ENCODE peak calls at places on chromosomes 7 and 10, in four cellular contexts. One of them, this sample, is unnamed.

GRCh38 chr7:112504093-112504695 is 23.4 kb downstream of the LSMEM1 start:
- DNase-seq in NB4: no peak
- DNase-seq in A549: no peak
- DNase-seq in fibroblast of villous mesenchyme: no peak
- DNase-seq in this sample: no peak

GRCh38 chr10:124366343-124366742 is 52.4 kb downstream of the OAT start:
- DNase-seq in A549: no peak
- DNase-seq in NB4: no peak
- DNase-seq in fibroblast of villous mesenchyme: no peak
- DNase-seq in this sample: no peak

GRCh38 chr10:110313674-110314073 is 9.0 kb upstream of the SMNDC1 start:
- DNase-seq in fibroblast of villous mesenchyme: no peak
- DNase-seq in NB4: no peak
- DNase-seq in A549: no peak
- DNase-seq in this sample: no peak

GRCh38 chr7:94295805-94296204 is 98.9 kb upstream of the COL1A2 start:
- DNase-seq in A549: peak
- DNase-seq in fibroblast of villous mesenchyme: peak
- DNase-seq in NB4: no peak
- DNase-seq in this sample: no peak

GRCh38 chr7:30147223-30147622 is 12.4 kb downstream of the MTURN start:
- DNase-seq in NB4: peak
- DNase-seq in A549: no peak
- DNase-seq in fibroblast of villous mesenchyme: no peak
- DNase-seq in this sample: no peak

GRCh38 chr10:79252450-79252849 is 94.8 kb upstream of the PPIF start:
- DNase-seq in fibroblast of villous mesenchyme: no peak
- DNase-seq in A549: no peak
- DNase-seq in NB4: no peak
- DNase-seq in this sample: no peak

GRCh38 chr10:73529089-73529832 is 33.4 kb upstream of the PPP3CB start:
- DNase-seq in fibroblast of villous mesenchyme: peak
- DNase-seq in A549: peak
- DNase-seq in NB4: peak
- DNase-seq in this sample: peak

GRCh38 chr7:22651534-22652243 is 75.3 kb upstream of the IL6 start:
- DNase-seq in fibroblast of villous mesenchyme: no peak
- DNase-seq in A549: peak
- DNase-seq in NB4: no peak
- DNase-seq in this sample: no peak

GRCh38 chr10:87836098-87836497 is 18.1 kb upstream of the ATAD1 start:
- DNase-seq in NB4: no peak
- DNase-seq in A549: no peak
- DNase-seq in fibroblast of villous mesenchyme: no peak
- DNase-seq in this sample: no peak

GRCh38 chr7:157253850-157254249 is 83.0 kb upstream of the DNAJB6 start:
- DNase-seq in NB4: no peak
- DNase-seq in fibroblast of villous mesenchyme: no peak
- DNase-seq in A549: peak
- DNase-seq in this sample: no peak

GRCh38 chr7:39510738-39511372 is 55.3 kb upstream of the YAE1 start:
- DNase-seq in A549: no peak
- DNase-seq in NB4: peak
- DNase-seq in fibroblast of villous mesenchyme: peak
- DNase-seq in this sample: no peak

GRCh38 chr10:103513383-103514060 is 20.0 kb downstream of the NEURL1 start:
- DNase-seq in NB4: no peak
- DNase-seq in A549: no peak
- DNase-seq in fibroblast of villous mesenchyme: no peak
- DNase-seq in this sample: no peak

GRCh38 chr7:80921130-80921529 is 2.3 kb upstream of the SEMA3C start:
- DNase-seq in NB4: no peak
- DNase-seq in fibroblast of villous mesenchyme: peak
- DNase-seq in A549: peak
- DNase-seq in this sample: no peak

GRCh38 chr10:42836771-42837468 is 54.3 kb downstream of the BMS1 start:
- DNase-seq in fibroblast of villous mesenchyme: peak
- DNase-seq in A549: peak
- DNase-seq in NB4: no peak
- DNase-seq in this sample: no peak

GRCh38 chr7:132977234-132977633 is 104.7 kb downstream of the CHCHD3 start:
- DNase-seq in A549: no peak
- DNase-seq in NB4: no peak
- DNase-seq in fibroblast of villous mesenchyme: no peak
- DNase-seq in this sample: no peak

GRCh38 chr7:55017841-55018240 is 976 bp upstream of the EGFR start:
- DNase-seq in fibroblast of villous mesenchyme: no peak
- DNase-seq in NB4: no peak
- DNase-seq in A549: no peak
- DNase-seq in this sample: no peak

GRCh38 chr7:93279541-93279940 is 47.4 kb downstream of the VPS50 start:
- DNase-seq in A549: no peak
- DNase-seq in fibroblast of villous mesenchyme: no peak
- DNase-seq in NB4: no peak
- DNase-seq in this sample: no peak

GRCh38 chr10:59649606-59650346 is 59.9 kb downstream of the SLC16A9 start:
- DNase-seq in fibroblast of villous mesenchyme: no peak
- DNase-seq in A549: no peak
- DNase-seq in NB4: no peak
- DNase-seq in this sample: no peak

GRCh38 chr7:103114576-103115008 is 34.3 kb downstream of the NAPEPLD start:
- DNase-seq in NB4: no peak
- DNase-seq in A549: no peak
- DNase-seq in fibroblast of villous mesenchyme: no peak
- DNase-seq in this sample: no peak

GRCh38 chr7:108335264-108335918 is 120.8 kb downstream of the NRCAM start:
- DNase-seq in NB4: no peak
- DNase-seq in A549: peak
- DNase-seq in fibroblast of villous mesenchyme: no peak
- DNase-seq in this sample: peak

GRCh38 chr7:69864283-69864682 is 266.0 kb downstream of the AUTS2 start:
- DNase-seq in A549: no peak
- DNase-seq in fibroblast of villous mesenchyme: no peak
- DNase-seq in NB4: no peak
- DNase-seq in this sample: no peak

GRCh38 chr7:6446977-6447588 is 671 bp downstream of the DAGLB start:
- DNase-seq in fibroblast of villous mesenchyme: peak
- DNase-seq in NB4: peak
- DNase-seq in A549: peak
- DNase-seq in this sample: peak

GRCh38 chr10:103044942-103045489 is 126.9 kb downstream of the CNNM2 start:
- DNase-seq in fibroblast of villous mesenchyme: peak
- DNase-seq in A549: no peak
- DNase-seq in NB4: no peak
- DNase-seq in this sample: no peak

GRCh38 chr10:47311193-47311899 is 10.9 kb upstream of the GDF2 start:
- DNase-seq in NB4: peak
- DNase-seq in fibroblast of villous mesenchyme: peak
- DNase-seq in A549: peak
- DNase-seq in this sample: no peak

GRCh38 chr10:50554381-50554994 is 69.3 kb downstream of the SGMS1 start:
- DNase-seq in fibroblast of villous mesenchyme: no peak
- DNase-seq in A549: no peak
- DNase-seq in NB4: no peak
- DNase-seq in this sample: no peak

GRCh38 chr10:80199828-80200227 is 5.5 kb downstream of the ANXA11 start:
- DNase-seq in NB4: peak
- DNase-seq in A549: peak
- DNase-seq in fibroblast of villous mesenchyme: peak
- DNase-seq in this sample: peak

GRCh38 chr7:129188892-129189660 is 643 bp downstream of the SMO start:
- DNase-seq in fibroblast of villous mesenchyme: no peak
- DNase-seq in NB4: no peak
- DNase-seq in A549: peak
- DNase-seq in this sample: peak
- TF ChIP-seq CTCF in fibroblast of villous mesenchyme: no peak
- TF ChIP-seq CTCF in NB4: no peak
- TF ChIP-seq CTCF in A549: no peak
- TF ChIP-seq CTCF in this sample: no peak

GRCh38 chr7:27165089-27165654 is at the start of gene HOXA9:
- DNase-seq in fibroblast of villous mesenchyme: peak
- DNase-seq in A549: no peak
- DNase-seq in NB4: no peak
- DNase-seq in this sample: no peak
- TF ChIP-seq CTCF in fibroblast of villous mesenchyme: no peak
- TF ChIP-seq CTCF in A549: no peak
- TF ChIP-seq CTCF in NB4: no peak
- TF ChIP-seq CTCF in this sample: no peak

GRCh38 chr10:55358539-55358938 is 557.5 kb upstream of the PCDH15 start:
- DNase-seq in fibroblast of villous mesenchyme: no peak
- DNase-seq in A549: no peak
- DNase-seq in NB4: no peak
- DNase-seq in this sample: no peak
- TF ChIP-seq CTCF in fibroblast of villous mesenchyme: no peak
- TF ChIP-seq CTCF in A549: no peak
- TF ChIP-seq CTCF in NB4: no peak
- TF ChIP-seq CTCF in this sample: no peak

DNA sequence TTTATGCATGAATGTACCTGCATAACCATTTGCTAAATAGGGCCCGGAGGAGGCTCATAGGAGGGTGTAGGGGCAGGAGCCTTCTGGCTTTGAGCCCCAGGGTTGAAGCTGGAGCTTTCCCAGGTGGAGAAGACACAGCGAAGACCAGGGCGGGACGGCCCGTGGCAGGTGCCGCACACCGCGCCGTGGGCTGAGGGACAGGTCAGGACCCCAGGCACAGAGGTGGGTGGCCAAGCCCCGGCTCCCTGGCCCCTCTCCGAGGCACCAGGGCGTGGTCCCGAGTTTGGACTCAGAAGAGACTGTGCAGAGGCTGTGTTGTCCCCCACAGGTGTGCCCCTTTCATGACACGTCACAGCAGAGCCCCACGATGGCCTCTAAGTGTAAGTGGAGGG is 56.5 kb downstream of the PWWP2B start:
- DNase-seq in A549: no peak
- DNase-seq in fibroblast of villous mesenchyme: no peak
- DNase-seq in NB4: no peak
- DNase-seq in this sample: no peak
- TF ChIP-seq CTCF in A549: no peak
- TF ChIP-seq CTCF in fibroblast of villous mesenchyme: no peak
- TF ChIP-seq CTCF in NB4: no peak
- TF ChIP-seq CTCF in this sample: peak

DNA sequence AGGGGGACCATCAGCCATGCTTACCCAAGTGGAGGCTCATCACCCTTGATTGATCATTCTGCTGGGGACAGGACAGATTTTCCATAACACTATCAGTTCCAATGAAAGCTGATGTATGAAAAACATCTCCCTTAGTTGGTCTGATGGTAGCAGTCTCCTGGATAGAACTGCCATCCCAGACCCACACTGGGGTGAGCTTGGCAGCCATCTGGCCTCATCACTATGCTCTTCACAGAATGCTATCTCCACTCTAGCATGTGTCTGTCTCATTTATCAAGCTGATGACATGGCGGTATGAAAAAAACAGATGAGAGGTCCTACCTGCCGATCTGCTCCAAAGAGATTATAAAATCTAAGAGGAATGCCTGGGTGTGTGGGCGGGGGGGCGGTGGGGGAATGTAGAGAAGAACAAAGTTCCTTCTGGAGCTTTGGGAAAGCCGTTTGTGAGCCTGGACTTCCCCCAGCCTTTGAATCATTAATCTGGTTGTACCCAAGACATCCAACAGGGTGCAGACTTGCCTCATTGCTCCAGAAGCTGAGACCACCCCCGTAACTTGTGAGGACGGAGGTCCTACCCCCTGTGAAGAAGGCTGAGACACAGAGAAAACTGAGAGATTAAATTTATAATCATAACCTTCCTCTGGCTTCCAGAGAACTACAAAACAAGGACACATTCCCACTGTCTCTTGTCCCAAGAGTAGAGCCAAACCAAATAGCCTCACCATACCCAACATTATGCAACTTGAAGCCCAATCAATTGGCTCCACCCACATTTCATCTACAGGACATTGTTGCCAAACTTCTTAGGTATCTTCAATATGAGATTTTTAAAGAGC is 340.9 kb downstream of the KCNMA1 start:
- DNase-seq in A549: peak
- DNase-seq in fibroblast of villous mesenchyme: no peak
- DNase-seq in NB4: no peak
- DNase-seq in this sample: no peak
- TF ChIP-seq CTCF in A549: no peak
- TF ChIP-seq CTCF in fibroblast of villous mesenchyme: no peak
- TF ChIP-seq CTCF in NB4: no peak
- TF ChIP-seq CTCF in this sample: peak

DNA sequence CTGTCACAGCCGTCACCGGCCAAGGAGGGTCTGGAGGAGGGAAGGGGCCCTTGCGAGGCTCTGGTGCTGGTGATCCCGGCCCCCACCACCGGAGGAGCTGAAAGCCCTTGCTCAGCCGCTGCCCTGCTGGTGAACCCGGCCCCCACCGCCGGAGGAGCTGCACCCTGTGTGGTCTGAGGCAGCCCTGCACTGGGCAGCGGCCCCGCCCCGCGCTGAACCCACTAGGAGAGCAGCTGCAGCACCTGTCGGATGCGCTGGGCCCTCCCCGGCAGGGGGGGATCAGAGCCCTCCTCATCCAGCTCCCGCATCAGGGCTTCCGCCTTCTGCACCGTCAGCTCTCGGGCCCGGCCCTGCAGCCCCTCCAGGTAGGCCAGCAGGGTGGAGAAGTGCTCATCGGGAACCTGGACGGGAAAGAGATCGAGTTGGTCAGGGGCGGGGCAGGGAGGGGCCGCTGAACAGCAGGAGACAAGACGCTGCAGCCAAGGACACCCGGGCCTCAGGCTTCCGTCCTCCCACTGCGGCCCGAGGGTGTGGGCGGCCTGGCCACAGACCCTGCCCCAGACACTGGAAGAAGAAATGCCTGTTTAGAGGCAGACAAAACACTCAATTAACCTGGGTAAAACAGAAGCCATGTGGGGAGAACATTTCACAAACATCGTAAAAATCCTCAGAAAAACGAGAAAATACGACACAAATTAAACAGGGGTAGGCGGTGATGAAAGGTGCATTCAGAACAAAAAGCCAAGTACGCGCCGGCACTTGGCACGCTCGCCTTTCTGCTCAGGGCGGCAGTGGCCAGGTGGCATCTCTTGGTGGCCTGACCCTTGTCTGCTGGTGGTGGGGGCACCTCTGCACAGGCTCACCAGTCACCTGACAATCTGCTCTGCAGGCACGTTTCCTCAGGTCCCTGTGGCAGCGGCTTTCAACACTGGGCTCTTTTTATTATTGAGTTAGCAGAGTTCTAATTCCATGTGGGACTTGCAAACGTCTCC is 14.7 kb downstream of the CYP2W1 start:
- DNase-seq in fibroblast of villous mesenchyme: no peak
- DNase-seq in NB4: no peak
- DNase-seq in A549: peak
- DNase-seq in this sample: no peak
- TF ChIP-seq CTCF in fibroblast of villous mesenchyme: no peak
- TF ChIP-seq CTCF in NB4: no peak
- TF ChIP-seq CTCF in A549: no peak
- TF ChIP-seq CTCF in this sample: peak

DNA sequence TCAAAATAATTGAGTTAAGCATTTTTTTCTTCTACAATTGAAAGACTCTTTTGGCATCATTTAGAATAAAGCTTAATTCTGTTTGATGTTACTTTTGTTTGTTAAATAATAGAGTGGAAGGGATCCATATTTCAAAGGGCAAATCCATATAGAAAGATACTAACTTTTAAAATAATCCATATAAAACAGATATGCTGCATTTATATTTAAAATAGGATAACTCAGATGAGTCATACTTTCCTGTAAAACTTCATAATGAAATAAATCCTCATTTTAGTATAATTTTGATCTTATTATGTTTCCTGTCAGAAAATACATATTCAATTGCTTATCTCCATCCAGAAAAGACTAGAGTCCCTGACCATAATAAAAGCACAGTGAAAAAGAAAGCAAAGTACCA is 323.6 kb downstream of the PCLO start:
- DNase-seq in A549: no peak
- DNase-seq in fibroblast of villous mesenchyme: no peak
- DNase-seq in NB4: no peak
- DNase-seq in this sample: no peak
- TF ChIP-seq CTCF in A549: no peak
- TF ChIP-seq CTCF in fibroblast of villous mesenchyme: no peak
- TF ChIP-seq CTCF in NB4: no peak
- TF ChIP-seq CTCF in this sample: no peak